ENCODE peak calls at places on chromosomes 12 and 14, in four cellular contexts. One of them, this sample, is unnamed.

GRCh38 chr14:52071675-52072074 is 2.8 kb upstream of the NID2 start:
- DNase-seq in Right ventricle myocardium inferior: no peak
- DNase-seq in LoVo: no peak
- DNase-seq in progenitor cell of endocrine pancreas: no peak
- DNase-seq in this sample: peak

GRCh38 chr12:90572778-90573177 is 382.2 kb downstream of the CCER1 start:
- DNase-seq in Right ventricle myocardium inferior: no peak
- DNase-seq in LoVo: no peak
- DNase-seq in progenitor cell of endocrine pancreas: no peak
- DNase-seq in this sample: no peak

GRCh38 chr12:95073698-95074520 is 491 bp upstream of the NR2C1 start:
- DNase-seq in Right ventricle myocardium inferior: no peak
- DNase-seq in LoVo: no peak
- DNase-seq in progenitor cell of endocrine pancreas: no peak
- DNase-seq in this sample: no peak

GRCh38 chr14:66638688-66639087 is 130.7 kb downstream of the GPHN start:
- DNase-seq in Right ventricle myocardium inferior: no peak
- DNase-seq in LoVo: no peak
- DNase-seq in progenitor cell of endocrine pancreas: no peak
- DNase-seq in this sample: peak

GRCh38 chr12:30599631-30600030 is 96.0 kb downstream of the IPO8 start:
- DNase-seq in Right ventricle myocardium inferior: no peak
- DNase-seq in LoVo: no peak
- DNase-seq in progenitor cell of endocrine pancreas: no peak
- DNase-seq in this sample: no peak

GRCh38 chr14:68466491-68466977 is 326.3 kb downstream of the ZFP36L1 start:
- DNase-seq in Right ventricle myocardium inferior: no peak
- DNase-seq in LoVo: peak
- DNase-seq in progenitor cell of endocrine pancreas: no peak
- DNase-seq in this sample: peak

GRCh38 chr14:30193791-30194407 is 266.3 kb upstream of the PRKD1 start:
- DNase-seq in Right ventricle myocardium inferior: no peak
- DNase-seq in LoVo: no peak
- DNase-seq in progenitor cell of endocrine pancreas: no peak
- DNase-seq in this sample: no peak

GRCh38 chr14:55277972-55278740 is 6.9 kb downstream of the FBXO34 start:
- DNase-seq in Right ventricle myocardium inferior: no peak
- DNase-seq in LoVo: no peak
- DNase-seq in progenitor cell of endocrine pancreas: no peak
- DNase-seq in this sample: no peak

GRCh38 chr12:123954647-123955350 is 17.8 kb downstream of the CCDC92 start:
- DNase-seq in Right ventricle myocardium inferior: no peak
- DNase-seq in LoVo: no peak
- DNase-seq in progenitor cell of endocrine pancreas: no peak
- DNase-seq in this sample: no peak

GRCh38 chr12:92771011-92771410 is 68.2 kb downstream of the PLEKHG7 start:
- DNase-seq in Right ventricle myocardium inferior: no peak
- DNase-seq in LoVo: no peak
- DNase-seq in progenitor cell of endocrine pancreas: no peak
- DNase-seq in this sample: no peak

GRCh38 chr14:93880025-93880820 is 46.9 kb upstream of the FAM181A start:
- DNase-seq in Right ventricle myocardium inferior: no peak
- DNase-seq in LoVo: peak
- DNase-seq in progenitor cell of endocrine pancreas: no peak
- DNase-seq in this sample: peak

GRCh38 chr12:57127101-57127709 is 1.1 kb upstream of the LRP1 start:
- DNase-seq in Right ventricle myocardium inferior: peak
- DNase-seq in LoVo: peak
- DNase-seq in progenitor cell of endocrine pancreas: peak
- DNase-seq in this sample: no peak

GRCh38 chr12:98572010-98572409 is 21.5 kb upstream of the SLC25A3 start:
- DNase-seq in Right ventricle myocardium inferior: no peak
- DNase-seq in LoVo: no peak
- DNase-seq in progenitor cell of endocrine pancreas: no peak
- DNase-seq in this sample: peak

GRCh38 chr12:109734219-109735000 is 20.8 kb downstream of the FAM222A start:
- DNase-seq in Right ventricle myocardium inferior: peak
- DNase-seq in LoVo: no peak
- DNase-seq in progenitor cell of endocrine pancreas: no peak
- DNase-seq in this sample: peak

GRCh38 chr12:759628-760027 is 7.2 kb downstream of the WNK1 start:
- DNase-seq in Right ventricle myocardium inferior: no peak
- DNase-seq in LoVo: no peak
- DNase-seq in progenitor cell of endocrine pancreas: no peak
- DNase-seq in this sample: no peak

GRCh38 chr14:91509083-91509877 is 830 bp downstream of the PPP4R3A start:
- DNase-seq in Right ventricle myocardium inferior: no peak
- DNase-seq in LoVo: peak
- DNase-seq in progenitor cell of endocrine pancreas: peak
- DNase-seq in this sample: peak

GRCh38 chr12:107131832-107132616 is 38.7 kb upstream of the CRY1 start:
- DNase-seq in Right ventricle myocardium inferior: no peak
- DNase-seq in LoVo: peak
- DNase-seq in progenitor cell of endocrine pancreas: peak
- DNase-seq in this sample: peak

GRCh38 chr12:122421263-122421814 is 1.1 kb downstream of the CLIP1 start:
- DNase-seq in Right ventricle myocardium inferior: no peak
- DNase-seq in LoVo: no peak
- DNase-seq in progenitor cell of endocrine pancreas: no peak
- DNase-seq in this sample: peak

GRCh38 chr12:109753054-109753401 is 39.4 kb downstream of the FAM222A start:
- DNase-seq in Right ventricle myocardium inferior: peak
- DNase-seq in LoVo: no peak
- DNase-seq in progenitor cell of endocrine pancreas: no peak
- DNase-seq in this sample: no peak

GRCh38 chr14:79281244-79282199 is 929.8 kb downstream of the DIO2 start:
- DNase-seq in Right ventricle myocardium inferior: no peak
- DNase-seq in LoVo: no peak
- DNase-seq in progenitor cell of endocrine pancreas: no peak
- DNase-seq in this sample: no peak

GRCh38 chr12:131799828-131800593 is 28.2 kb upstream of the MMP17 start:
- DNase-seq in Right ventricle myocardium inferior: no peak
- DNase-seq in LoVo: no peak
- DNase-seq in progenitor cell of endocrine pancreas: no peak
- DNase-seq in this sample: no peak

GRCh38 chr12:64611430-64612286 is 1.4 kb downstream of the RASSF3 start:
- DNase-seq in Right ventricle myocardium inferior: peak
- DNase-seq in LoVo: peak
- DNase-seq in progenitor cell of endocrine pancreas: no peak
- DNase-seq in this sample: peak

GRCh38 chr14:103033744-103034143 is 23.6 kb downstream of the CDC42BPB start:
- DNase-seq in Right ventricle myocardium inferior: no peak
- DNase-seq in LoVo: peak
- DNase-seq in progenitor cell of endocrine pancreas: no peak
- DNase-seq in this sample: no peak

GRCh38 chr14:21199611-21200570 is 44.0 kb upstream of the OR5AU1 start:
- DNase-seq in Right ventricle myocardium inferior: no peak
- DNase-seq in LoVo: no peak
- DNase-seq in progenitor cell of endocrine pancreas: no peak
- DNase-seq in this sample: no peak

GRCh38 chr12:75862692-75863471 is 168.7 kb downstream of the PHLDA1 start:
- DNase-seq in Right ventricle myocardium inferior: no peak
- DNase-seq in LoVo: peak
- DNase-seq in progenitor cell of endocrine pancreas: no peak
- DNase-seq in this sample: peak

GRCh38 chr12:401235-402126 is at the start of gene CCDC77:
- DNase-seq in Right ventricle myocardium inferior: peak
- DNase-seq in LoVo: peak
- DNase-seq in progenitor cell of endocrine pancreas: peak
- DNase-seq in this sample: peak

GRCh38 chr14:76715927-76716200 is 45.4 kb upstream of the VASH1 start:
- DNase-seq in Right ventricle myocardium inferior: no peak
- DNase-seq in LoVo: no peak
- DNase-seq in progenitor cell of endocrine pancreas: no peak
- DNase-seq in this sample: no peak

GRCh38 chr12:57717846-57718640 is 20.5 kb downstream of the AGAP2 start:
- DNase-seq in Right ventricle myocardium inferior: no peak
- DNase-seq in LoVo: no peak
- DNase-seq in progenitor cell of endocrine pancreas: no peak
- DNase-seq in this sample: no peak

GRCh38 chr12:62260733-62261683 is 804 bp downstream of the USP15 start:
- DNase-seq in Right ventricle myocardium inferior: peak
- DNase-seq in LoVo: peak
- DNase-seq in progenitor cell of endocrine pancreas: no peak
- DNase-seq in this sample: peak

GRCh38 chr14:34981743-34982420 is 910 bp upstream of the SRP54 start:
- DNase-seq in Right ventricle myocardium inferior: no peak
- DNase-seq in LoVo: peak
- DNase-seq in progenitor cell of endocrine pancreas: no peak
- DNase-seq in this sample: peak

GRCh38 chr12:131711551-131712205 is 788 bp downstream of the SFSWAP start:
- DNase-seq in Right ventricle myocardium inferior: no peak
- DNase-seq in LoVo: no peak
- DNase-seq in progenitor cell of endocrine pancreas: no peak
- DNase-seq in this sample: no peak

GRCh38 chr12:42474391-42474790 is 115.2 kb downstream of the PRICKLE1 start:
- DNase-seq in Right ventricle myocardium inferior: no peak
- DNase-seq in LoVo: peak
- DNase-seq in progenitor cell of endocrine pancreas: no peak
- DNase-seq in this sample: peak

GRCh38 chr12:111313833-111314259 is 55.0 kb downstream of the PHETA1 start:
- DNase-seq in Right ventricle myocardium inferior: peak
- DNase-seq in LoVo: peak
- DNase-seq in progenitor cell of endocrine pancreas: peak
- DNase-seq in this sample: peak

GRCh38 chr12:50110127-50110761 is 1.8 kb upstream of the COX14 start:
- DNase-seq in Right ventricle myocardium inferior: no peak
- DNase-seq in LoVo: peak
- DNase-seq in progenitor cell of endocrine pancreas: no peak
- DNase-seq in this sample: no peak

GRCh38 chr14:98219638-98220037 is 1052.4 kb downstream of the BCL11B start:
- DNase-seq in Right ventricle myocardium inferior: no peak
- DNase-seq in LoVo: no peak
- DNase-seq in progenitor cell of endocrine pancreas: no peak
- DNase-seq in this sample: no peak

This sample was measured in cardiac muscle cell.